ENCODE peak calls at places on chromosomes 7 and 10, in four cellular contexts. One of them, this sample, is unnamed.

GRCh38 chr7:108263364-108263951 is 133.3 kb upstream of the LAMB4 start:
- DNase-seq in EH: no peak
- DNase-seq in NCI-H774: peak
- DNase-seq in HT1080: no peak
- DNase-seq in this sample: peak

GRCh38 chr7:111229951-111230350 is 139.0 kb downstream of the LRRN3 start:
- DNase-seq in EH: peak
- DNase-seq in NCI-H774: no peak
- DNase-seq in HT1080: no peak
- DNase-seq in this sample: no peak

GRCh38 chr10:78957471-78958039 is 111.2 kb upstream of the ZMIZ1 start:
- DNase-seq in EH: peak
- DNase-seq in NCI-H774: no peak
- DNase-seq in HT1080: peak
- DNase-seq in this sample: no peak

GRCh38 chr7:40306596-40306995 is 171.8 kb downstream of the SUGCT start:
- DNase-seq in EH: peak
- DNase-seq in NCI-H774: no peak
- DNase-seq in HT1080: peak
- DNase-seq in this sample: no peak

GRCh38 chr10:131915990-131916766 is 15.4 kb downstream of the PPP2R2D start:
- DNase-seq in EH: no peak
- DNase-seq in NCI-H774: no peak
- DNase-seq in HT1080: no peak
- DNase-seq in this sample: no peak

GRCh38 chr7:91520645-91521044 is 256.4 kb downstream of the FZD1 start:
- DNase-seq in EH: no peak
- DNase-seq in NCI-H774: no peak
- DNase-seq in HT1080: no peak
- DNase-seq in this sample: no peak

GRCh38 chr7:26439502-26440252 is 148.0 kb downstream of the SNX10 start:
- DNase-seq in EH: no peak
- DNase-seq in NCI-H774: no peak
- DNase-seq in HT1080: no peak
- DNase-seq in this sample: no peak

GRCh38 chr7:126842451-126842850 is 410.3 kb downstream of the GRM8 start:
- DNase-seq in EH: no peak
- DNase-seq in NCI-H774: no peak
- DNase-seq in HT1080: no peak
- DNase-seq in this sample: no peak

GRCh38 chr10:121900443-121901174 is 27.2 kb downstream of the ATE1 start:
- DNase-seq in EH: peak
- DNase-seq in NCI-H774: peak
- DNase-seq in HT1080: peak
- DNase-seq in this sample: peak

GRCh38 chr10:28997736-28998135 is 291.1 kb upstream of the LYZL1 start:
- DNase-seq in EH: peak
- DNase-seq in NCI-H774: no peak
- DNase-seq in HT1080: no peak
- DNase-seq in this sample: no peak

GRCh38 chr10:31702005-31702404 is 226.6 kb downstream of the ARHGAP12 start:
- DNase-seq in EH: no peak
- DNase-seq in NCI-H774: no peak
- DNase-seq in HT1080: no peak
- DNase-seq in this sample: no peak